ENCODE peak calls at places on chromosomes 16 and 17, in nine cellular contexts. V is upper lobe of right lung; Y is NCI-H774; H is hepatocyte; S is activated CD4-positive, alpha-beta T cell treated with anti-CD3 and anti-CD28 coated beads, Interleukin-2, amount 10 ng/mL, durations not matched to agents 7 days and 5 days; K is cardiac fibroblast; J is mesendoderm; N is left lung; Q is cerebellar cortex. W is an unnamed sample.

GRCh38 chr16:59510008-59510424 is 775.9 kb upstream of the GOT2 start:
- DNase-seq in V (no peak), Y (no peak), H (no peak), S (no peak), K (no peak), J (no peak), N (no peak), Q (peak), W (no peak)

GRCh38 chr17:42133461-42134041 is 10.9 kb downstream of the HSPB9 start:
- DNase-seq in V (no peak), Y (peak), H (no peak), S (no peak), K (no peak), J (no peak), N (no peak), Q (no peak), W (no peak)

GRCh38 chr17:77865109-77865611 is 93.3 kb upstream of the TNRC6C start:
- DNase-seq in V (peak), Y (no peak), H (no peak), S (no peak), K (no peak), J (no peak), N (peak), Q (no peak), W (peak)

GRCh38 chr16:813204-813915 is 12.8 kb upstream of the GNG13 start:
- DNase-seq in V (no peak), Y (no peak), H (peak), S (peak), K (peak), J (peak), N (no peak), Q (no peak), W (peak)

GRCh38 chr16:10885246-10885645 is 8.2 kb downstream of the CIITA start:
- DNase-seq in V (peak), Y (no peak), H (no peak), S (no peak), K (no peak), J (no peak), N (peak), Q (no peak), W (no peak)

GRCh38 chr16:57711331-57711730 is 16.7 kb downstream of the DRC7 start:
- DNase-seq in V (no peak), Y (no peak), H (no peak), S (no peak), K (no peak), J (no peak), N (no peak), Q (peak), W (no peak)

GRCh38 chr16:73095142-73095791 is 47.3 kb upstream of the ZFHX3 start:
- DNase-seq in V (no peak), Y (no peak), H (no peak), S (no peak), K (no peak), J (no peak), N (no peak), Q (no peak), W (no peak)

GRCh38 chr17:77312786-77313599 is 172.2 kb downstream of the SEC14L1 start:
- DNase-seq in V (no peak), Y (no peak), H (peak), S (no peak), K (peak), J (no peak), N (no peak), Q (peak), W (peak)

GRCh38 chr17:21823643-21824042 is 131.3 kb downstream of the KCNJ18 start:
- DNase-seq in V (no peak), Y (no peak), H (no peak), S (no peak), K (no peak), J (no peak), N (no peak), Q (no peak), W (no peak)

GRCh38 chr16:56662357-56663354 is 4.9 kb downstream of the MT1F start:
- DNase-seq in V (no peak), Y (no peak), H (no peak), S (peak), K (no peak), J (peak), N (no peak), Q (peak), W (no peak)

GRCh38 chr17:46154151-46154816 is 38.9 kb downstream of the KANSL1 start:
- DNase-seq in V (no peak), Y (no peak), H (no peak), S (peak), K (no peak), J (no peak), N (no peak), Q (no peak), W (peak)

GRCh38 chr16:74909665-74910064 is 75.3 kb downstream of the WDR59 start:
- DNase-seq in V (no peak), Y (no peak), H (no peak), S (no peak), K (no peak), J (no peak), N (no peak), Q (no peak), W (peak)

GRCh38 chr17:12256380-12256995 is 235.8 kb downstream of the MAP2K4 start:
- DNase-seq in V (no peak), Y (no peak), H (peak), S (peak), K (peak), J (peak), N (no peak), Q (peak), W (peak)

GRCh38 chr17:71337903-71338302 is 782.9 kb upstream of the SOX9 start:
- DNase-seq in V (no peak), Y (no peak), H (no peak), S (no peak), K (peak), J (no peak), N (no peak), Q (no peak), W (no peak)

GRCh38 chr16:62038225-62038624 is 2.0 kb upstream of the CDH8 start:
- DNase-seq in V (no peak), Y (no peak), H (no peak), S (no peak), K (no peak), J (no peak), N (no peak), Q (no peak), W (no peak)

GRCh38 chr17:76523084-76524037 is 14.1 kb downstream of the CYGB start:
- DNase-seq in V (peak), Y (peak), H (peak), S (peak), K (peak), J (peak), N (peak), Q (peak), W (peak)